ENCODE peak calls at places on chromosome 4, in five cellular contexts. One of them, this sample, is unnamed. For H3K4me1, the result is how much of the 10 kb centered on the place peaks cover.

GRCh38 chr4:78951862-78952472 is 12.7 kb upstream of the PAQR3 start:
- DNase-seq in A549: peak
- DNase-seq in CD4-positive, CD25-positive, alpha-beta regulatory T cell: peak
- DNase-seq in IMR-90: peak
- DNase-seq in adrenal gland: no peak
- DNase-seq in this sample: peak

GRCh38 chr4:55468724-55469123 is 73.0 kb downstream of the TMEM165 start:
- DNase-seq in A549: peak
- DNase-seq in CD4-positive, CD25-positive, alpha-beta regulatory T cell: no peak
- DNase-seq in IMR-90: peak
- DNase-seq in adrenal gland: no peak
- DNase-seq in this sample: no peak

GRCh38 chr4:80438016-80438415 is 102.5 kb downstream of the CFAP299 start:
- DNase-seq in A549: no peak
- DNase-seq in CD4-positive, CD25-positive, alpha-beta regulatory T cell: no peak
- DNase-seq in IMR-90: no peak
- DNase-seq in adrenal gland: no peak
- DNase-seq in this sample: no peak

GRCh38 chr4:87304659-87305277 is 17.9 kb downstream of the HSD17B13 start:
- DNase-seq in A549: peak
- DNase-seq in CD4-positive, CD25-positive, alpha-beta regulatory T cell: no peak
- DNase-seq in IMR-90: peak
- DNase-seq in adrenal gland: no peak
- DNase-seq in this sample: no peak

GRCh38 chr4:128823025-128823661 is 13.6 kb downstream of the JADE1 start:
- DNase-seq in A549: peak
- DNase-seq in CD4-positive, CD25-positive, alpha-beta regulatory T cell: no peak
- DNase-seq in IMR-90: peak
- DNase-seq in adrenal gland: no peak
- DNase-seq in this sample: no peak

GRCh38 chr4:44326716-44327115 is 121.9 kb downstream of the KCTD8 start:
- DNase-seq in A549: no peak
- DNase-seq in CD4-positive, CD25-positive, alpha-beta regulatory T cell: no peak
- DNase-seq in IMR-90: no peak
- DNase-seq in adrenal gland: no peak
- DNase-seq in this sample: no peak

GRCh38 chr4:175935016-175935661 is 123.1 kb upstream of the GPM6A start:
- DNase-seq in A549: no peak
- DNase-seq in CD4-positive, CD25-positive, alpha-beta regulatory T cell: no peak
- DNase-seq in IMR-90: no peak
- DNase-seq in adrenal gland: no peak
- DNase-seq in this sample: peak

GRCh38 chr4:77176606-77177005 is 19.6 kb downstream of the CCNG2 start:
- DNase-seq in A549: no peak
- DNase-seq in CD4-positive, CD25-positive, alpha-beta regulatory T cell: no peak
- DNase-seq in IMR-90: no peak
- DNase-seq in adrenal gland: no peak
- DNase-seq in this sample: no peak

GRCh38 chr4:57109847-57110634 is at the start of gene IGFBP7:
- DNase-seq in A549: no peak
- DNase-seq in CD4-positive, CD25-positive, alpha-beta regulatory T cell: no peak
- DNase-seq in IMR-90: no peak
- DNase-seq in adrenal gland: peak
- DNase-seq in this sample: peak

GRCh38 chr4:9762823-9763475 is 18.5 kb upstream of the DRD5 start:
- DNase-seq in A549: peak
- DNase-seq in CD4-positive, CD25-positive, alpha-beta regulatory T cell: peak
- DNase-seq in IMR-90: peak
- DNase-seq in adrenal gland: peak
- DNase-seq in this sample: peak

GRCh38 chr4:20832821-20833220 is 132.6 kb downstream of the PACRGL start:
- DNase-seq in A549: no peak
- DNase-seq in CD4-positive, CD25-positive, alpha-beta regulatory T cell: no peak
- DNase-seq in IMR-90: peak
- DNase-seq in adrenal gland: no peak
- DNase-seq in this sample: no peak

GRCh38 chr4:165398570-165398969 is 19.8 kb downstream of the CPE start:
- DNase-seq in A549: peak
- DNase-seq in CD4-positive, CD25-positive, alpha-beta regulatory T cell: no peak
- DNase-seq in IMR-90: peak
- DNase-seq in adrenal gland: peak
- DNase-seq in this sample: no peak

GRCh38 chr4:113711883-113712662 is 49.5 kb downstream of the CAMK2D start:
- DNase-seq in A549: no peak
- DNase-seq in CD4-positive, CD25-positive, alpha-beta regulatory T cell: no peak
- DNase-seq in IMR-90: no peak
- DNase-seq in adrenal gland: no peak
- DNase-seq in this sample: no peak

GRCh38 chr4:110615366-110616161 is 7.3 kb downstream of the PITX2 start:
- DNase-seq in A549: no peak
- DNase-seq in CD4-positive, CD25-positive, alpha-beta regulatory T cell: no peak
- DNase-seq in IMR-90: no peak
- DNase-seq in adrenal gland: no peak
- DNase-seq in this sample: no peak

GRCh38 chr4:98514930-98515809 is 143.2 kb downstream of the TSPAN5 start:
- DNase-seq in A549: no peak
- DNase-seq in CD4-positive, CD25-positive, alpha-beta regulatory T cell: no peak
- DNase-seq in IMR-90: peak
- DNase-seq in adrenal gland: no peak
- DNase-seq in this sample: no peak

DNA sequence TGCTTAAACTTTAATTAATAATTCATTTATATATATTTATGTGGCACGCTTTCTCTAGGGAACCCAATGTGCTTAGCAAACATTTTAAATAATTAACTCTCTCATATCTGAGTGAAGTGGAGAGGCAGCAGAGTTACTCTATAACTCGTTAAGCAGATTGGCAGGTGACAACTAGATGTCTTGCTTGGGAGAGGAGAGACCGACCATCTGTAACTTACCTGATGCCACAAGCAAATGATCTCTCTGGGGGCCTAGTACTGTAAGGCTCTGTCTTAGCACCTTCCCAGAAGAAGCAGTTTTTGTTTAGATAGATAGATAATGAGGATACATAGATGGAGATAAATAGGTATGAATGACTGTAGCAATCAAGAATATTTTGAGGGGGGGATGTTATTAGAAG is 11.9 kb upstream of the SEL1L3 start:
- DNase-seq in A549: no peak
- DNase-seq in CD4-positive, CD25-positive, alpha-beta regulatory T cell: no peak
- DNase-seq in IMR-90: no peak
- DNase-seq in adrenal gland: no peak
- DNase-seq in this sample: no peak
- H3K4me1 ChIP-seq in A549: under half
- H3K4me1 ChIP-seq in CD4-positive, CD25-positive, alpha-beta regulatory T cell: under half
- H3K4me1 ChIP-seq in IMR-90: under half
- H3K4me1 ChIP-seq in adrenal gland: under half
- H3K4me1 ChIP-seq in this sample: under half

GRCh38 chr4:1745697-1746096 is 24.4 kb downstream of the TACC3 start:
- DNase-seq in A549: no peak
- DNase-seq in CD4-positive, CD25-positive, alpha-beta regulatory T cell: no peak
- DNase-seq in IMR-90: no peak
- DNase-seq in adrenal gland: no peak
- DNase-seq in this sample: no peak

GRCh38 chr4:1745165-1745564 is 23.8 kb downstream of the TACC3 start:
- DNase-seq in A549: no peak
- DNase-seq in CD4-positive, CD25-positive, alpha-beta regulatory T cell: no peak
- DNase-seq in IMR-90: no peak
- DNase-seq in adrenal gland: no peak
- DNase-seq in this sample: no peak

GRCh38 chr4:1743551-1743950 is 22.2 kb downstream of the TACC3 start:
- DNase-seq in A549: no peak
- DNase-seq in CD4-positive, CD25-positive, alpha-beta regulatory T cell: no peak
- DNase-seq in IMR-90: no peak
- DNase-seq in adrenal gland: no peak
- DNase-seq in this sample: no peak

GRCh38 chr4:1744552-1744951 is 23.2 kb downstream of the TACC3 start:
- DNase-seq in A549: no peak
- DNase-seq in CD4-positive, CD25-positive, alpha-beta regulatory T cell: no peak
- DNase-seq in IMR-90: no peak
- DNase-seq in adrenal gland: no peak
- DNase-seq in this sample: no peak

GRCh38 chr4:1743975-1744374 is 22.7 kb downstream of the TACC3 start:
- DNase-seq in A549: no peak
- DNase-seq in CD4-positive, CD25-positive, alpha-beta regulatory T cell: no peak
- DNase-seq in IMR-90: no peak
- DNase-seq in adrenal gland: no peak
- DNase-seq in this sample: no peak
- H3K4me1 ChIP-seq in A549: under half
- H3K4me1 ChIP-seq in CD4-positive, CD25-positive, alpha-beta regulatory T cell: under half
- H3K4me1 ChIP-seq in IMR-90: under half
- H3K4me1 ChIP-seq in adrenal gland: under half
- H3K4me1 ChIP-seq in this sample: under half

DNA sequence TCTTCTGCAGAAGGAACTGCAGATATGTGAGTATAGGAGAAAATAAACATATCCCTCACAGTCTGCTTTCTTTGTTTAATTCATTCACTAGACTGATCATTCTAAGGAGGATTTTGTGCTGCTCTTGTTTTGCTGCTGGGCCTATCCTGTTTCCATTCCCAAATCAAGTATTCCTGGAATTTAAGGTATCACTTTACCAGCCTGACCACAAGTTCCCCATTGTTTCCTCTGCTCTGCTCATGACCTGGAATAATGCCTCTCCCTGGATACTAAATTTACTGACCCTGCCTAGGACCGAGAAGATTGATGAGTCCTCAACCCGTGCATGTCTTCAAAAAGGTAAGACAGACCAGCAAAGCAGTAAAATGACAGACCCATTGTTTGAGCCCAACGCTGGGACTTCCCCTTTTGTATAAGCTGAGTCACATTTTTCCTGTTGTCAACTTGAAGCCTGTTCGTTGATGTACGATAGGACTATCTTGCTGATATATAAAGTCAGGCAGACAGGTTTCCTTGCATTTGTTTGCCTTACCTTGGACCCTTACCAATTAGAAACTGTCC is 85.5 kb upstream of the TET2 start:
- DNase-seq in A549: no peak
- DNase-seq in CD4-positive, CD25-positive, alpha-beta regulatory T cell: peak
- DNase-seq in IMR-90: peak
- DNase-seq in adrenal gland: no peak
- DNase-seq in this sample: no peak
- H3K4me1 ChIP-seq in A549: under half
- H3K4me1 ChIP-seq in CD4-positive, CD25-positive, alpha-beta regulatory T cell: under half
- H3K4me1 ChIP-seq in IMR-90: under half
- H3K4me1 ChIP-seq in adrenal gland: under half
- H3K4me1 ChIP-seq in this sample: under half

GRCh38 chr4:5217411-5217810 is 166.1 kb downstream of the STK32B start:
- DNase-seq in A549: no peak
- DNase-seq in CD4-positive, CD25-positive, alpha-beta regulatory T cell: no peak
- DNase-seq in IMR-90: no peak
- DNase-seq in adrenal gland: no peak
- DNase-seq in this sample: no peak

GRCh38 chr4:5215321-5215720 is 164.0 kb downstream of the STK32B start:
- DNase-seq in A549: no peak
- DNase-seq in CD4-positive, CD25-positive, alpha-beta regulatory T cell: no peak
- DNase-seq in IMR-90: no peak
- DNase-seq in adrenal gland: no peak
- DNase-seq in this sample: no peak

GRCh38 chr4:5222047-5222446 is 170.8 kb downstream of the STK32B start:
- DNase-seq in A549: no peak
- DNase-seq in CD4-positive, CD25-positive, alpha-beta regulatory T cell: no peak
- DNase-seq in IMR-90: no peak
- DNase-seq in adrenal gland: no peak
- DNase-seq in this sample: no peak

GRCh38 chr4:5220028-5220427 is 168.7 kb downstream of the STK32B start:
- DNase-seq in A549: no peak
- DNase-seq in CD4-positive, CD25-positive, alpha-beta regulatory T cell: no peak
- DNase-seq in IMR-90: peak
- DNase-seq in adrenal gland: peak
- DNase-seq in this sample: no peak

GRCh38 chr4:5218376-5219069 is 167.2 kb downstream of the STK32B start:
- DNase-seq in A549: no peak
- DNase-seq in CD4-positive, CD25-positive, alpha-beta regulatory T cell: no peak
- DNase-seq in IMR-90: no peak
- DNase-seq in adrenal gland: no peak
- DNase-seq in this sample: no peak
- H3K4me1 ChIP-seq in A549: under half
- H3K4me1 ChIP-seq in CD4-positive, CD25-positive, alpha-beta regulatory T cell: under half
- H3K4me1 ChIP-seq in IMR-90: under half
- H3K4me1 ChIP-seq in adrenal gland: under half
- H3K4me1 ChIP-seq in this sample: under half

GRCh38 chr4:13626492-13627184 is 887 bp downstream of the BOD1L1 start:
- DNase-seq in A549: no peak
- DNase-seq in CD4-positive, CD25-positive, alpha-beta regulatory T cell: no peak
- DNase-seq in IMR-90: no peak
- DNase-seq in adrenal gland: no peak
- DNase-seq in this sample: no peak
- H3K4me1 ChIP-seq in A549: under half
- H3K4me1 ChIP-seq in CD4-positive, CD25-positive, alpha-beta regulatory T cell: under half
- H3K4me1 ChIP-seq in IMR-90: under half
- H3K4me1 ChIP-seq in adrenal gland: under half
- H3K4me1 ChIP-seq in this sample: under half

GRCh38 chr4:139768913-139769312 is 103.3 kb downstream of the MGST2 start:
- DNase-seq in A549: peak
- DNase-seq in CD4-positive, CD25-positive, alpha-beta regulatory T cell: no peak
- DNase-seq in IMR-90: no peak
- DNase-seq in adrenal gland: no peak
- DNase-seq in this sample: no peak
- H3K4me1 ChIP-seq in A549: under half
- H3K4me1 ChIP-seq in CD4-positive, CD25-positive, alpha-beta regulatory T cell: under half
- H3K4me1 ChIP-seq in IMR-90: under half
- H3K4me1 ChIP-seq in adrenal gland: under half
- H3K4me1 ChIP-seq in this sample: under half

GRCh38 chr4:82524570-82525152 is 37.1 kb downstream of the TMEM150C start:
- DNase-seq in A549: no peak
- DNase-seq in CD4-positive, CD25-positive, alpha-beta regulatory T cell: no peak
- DNase-seq in IMR-90: no peak
- DNase-seq in adrenal gland: no peak
- DNase-seq in this sample: no peak

GRCh38 chr4:82523179-82523578 is 38.6 kb downstream of the TMEM150C start:
- DNase-seq in A549: no peak
- DNase-seq in CD4-positive, CD25-positive, alpha-beta regulatory T cell: no peak
- DNase-seq in IMR-90: no peak
- DNase-seq in adrenal gland: no peak
- DNase-seq in this sample: no peak

GRCh38 chr4:82528074-82528473 is 33.7 kb downstream of the TMEM150C start:
- DNase-seq in A549: no peak
- DNase-seq in CD4-positive, CD25-positive, alpha-beta regulatory T cell: no peak
- DNase-seq in IMR-90: no peak
- DNase-seq in adrenal gland: no peak
- DNase-seq in this sample: no peak

GRCh38 chr4:82522472-82522871 is 39.3 kb downstream of the TMEM150C start:
- DNase-seq in A549: no peak
- DNase-seq in CD4-positive, CD25-positive, alpha-beta regulatory T cell: no peak
- DNase-seq in IMR-90: no peak
- DNase-seq in adrenal gland: no peak
- DNase-seq in this sample: no peak

DNA sequence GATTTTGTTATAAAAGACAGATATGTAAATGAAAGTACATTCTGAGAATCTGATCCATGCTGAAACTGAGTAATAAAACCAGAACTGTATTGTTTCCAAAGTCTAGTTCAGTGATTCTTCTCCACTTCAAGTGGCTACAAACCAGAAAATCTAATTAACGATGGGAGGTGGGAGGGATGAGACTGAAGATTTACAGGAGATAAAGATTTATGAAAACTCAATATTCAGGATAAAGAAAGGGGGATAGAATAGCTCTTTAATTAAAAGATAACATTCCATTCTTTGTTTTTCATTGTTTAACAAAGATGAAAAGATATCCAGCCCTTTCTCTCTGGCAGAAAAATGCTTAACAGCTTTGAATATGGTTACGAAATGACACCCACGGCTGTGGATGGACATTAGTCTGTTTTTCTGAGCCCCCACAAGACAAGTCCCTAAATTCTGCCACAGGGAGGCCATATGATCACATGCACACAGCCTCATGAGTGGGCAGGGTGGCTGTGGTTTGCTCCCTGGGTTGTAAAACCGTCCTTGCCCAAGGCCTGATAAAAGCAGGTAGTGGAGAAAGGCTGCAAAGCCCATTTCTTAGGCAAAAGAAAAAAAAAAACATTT is 36.4 kb downstream of the TMEM150C start:
- DNase-seq in A549: no peak
- DNase-seq in CD4-positive, CD25-positive, alpha-beta regulatory T cell: no peak
- DNase-seq in IMR-90: no peak
- DNase-seq in adrenal gland: no peak
- DNase-seq in this sample: no peak
- H3K4me1 ChIP-seq in A549: under half
- H3K4me1 ChIP-seq in CD4-positive, CD25-positive, alpha-beta regulatory T cell: under half
- H3K4me1 ChIP-seq in IMR-90: under half
- H3K4me1 ChIP-seq in adrenal gland: under half
- H3K4me1 ChIP-seq in this sample: under half